ENCODE peak calls at places on chromosomes 13 and 19, in five cellular contexts. F is A549, K is K562, D is HepG2, Y is GM12878. M is an unnamed sample.
A peak's percentile ranks its signal among the peaks of the same experiment; 100 is the strongest.

GRCh38 chr19:45215391-45216191 is 29.6 kb downstream of the EXOC3L2 start:
- DNase-seq in Y (no peak), K (no peak), F (no peak), D (no peak), M (peak; percentile 60)

GRCh38 chr13:40271931-40272775 is 394.3 kb downstream of the FOXO1 start:
- DNase-seq in F (no peak), D (no peak), K (no peak), Y (no peak), M (peak; percentile 55)

GRCh38 chr19:51546107-51546649 is 14.7 kb upstream of the SIGLEC6 start:
- DNase-seq in D (no peak), F (no peak), Y (no peak), K (no peak), M (no peak)

GRCh38 chr13:38419312-38419873 is 69.7 kb downstream of the UFM1 start:
- DNase-seq in K (no peak), F (no peak), Y (peak; percentile 23), D (no peak), M (no peak)

GRCh38 chr19:17953316-17953801 is 13.5 kb upstream of the KCNN1 start:
- DNase-seq in K (no peak), F (no peak), Y (no peak), D (no peak), M (no peak)

GRCh38 chr19:11204943-11205349 is 7.6 kb upstream of the KANK2 start:
- DNase-seq in F (no peak), K (no peak), D (no peak), Y (peak; percentile 26), M (no peak)

GRCh38 chr19:28468701-28469459 is 744.1 kb downstream of the UQCRFS1 start:
- DNase-seq in F (no peak), K (no peak), Y (no peak), D (no peak), M (no peak)

GRCh38 chr13:61144301-61144700 is 271.3 kb downstream of the PCDH20 start:
- DNase-seq in D (no peak), Y (no peak), K (no peak), F (no peak), M (no peak)

GRCh38 chr13:89660752-89661151 is 1686.7 kb upstream of the MIR17HG start:
- DNase-seq in F (no peak), D (no peak), K (no peak), Y (no peak), M (no peak)

GRCh38 chr13:54841682-54842081 is 1813.1 kb downstream of the OLFM4 start:
- DNase-seq in F (no peak), D (no peak), K (no peak), Y (no peak), M (no peak)

GRCh38 chr13:33349996-33350826 is 64.7 kb upstream of the STARD13 start:
- DNase-seq in K (no peak), F (peak; percentile 7), Y (no peak), D (no peak), M (peak; percentile 49)

GRCh38 chr13:29099781-29100406 is 279.8 kb downstream of the MTUS2 start:
- DNase-seq in Y (no peak), D (no peak), F (no peak), K (no peak), M (no peak)

GRCh38 chr13:72651196-72651595 is 76.2 kb downstream of the MZT1 start:
- DNase-seq in F (no peak), D (peak; percentile 17), Y (no peak), K (no peak), M (no peak)

GRCh38 chr19:39372047-39372802 is 18.7 kb downstream of the PAF1 start:
- DNase-seq in D (no peak), Y (no peak), F (no peak), K (no peak), M (peak; percentile 75)

GRCh38 chr19:43642531-43642930 is 2.9 kb upstream of the CADM4 start:
- DNase-seq in F (no peak), K (no peak), Y (no peak), D (no peak), M (no peak)

GRCh38 chr19:47674548-47674947 is 38.7 kb upstream of the EHD2 start:
- DNase-seq in D (no peak), F (no peak), K (no peak), Y (no peak), M (no peak)

GRCh38 chr19:27974082-27974513 is 1238.9 kb downstream of the UQCRFS1 start:
- DNase-seq in F (peak; percentile 10), D (peak; percentile 2), Y (peak; percentile 25), K (peak; percentile 11), M (no peak)

GRCh38 chr19:55340784-55341147 is 1.1 kb downstream of the KMT5C start:
- DNase-seq in D (no peak), Y (no peak), K (peak; percentile 37), F (no peak), M (peak; percentile 17)

GRCh38 chr13:100214886-100215285 is 126.0 kb downstream of the PCCA start:
- DNase-seq in K (no peak), D (no peak), F (peak; percentile 28), Y (no peak), M (no peak)

GRCh38 chr13:72970956-72971355 is 87.8 kb upstream of the KLF5 start:
- DNase-seq in Y (no peak), K (no peak), F (no peak), D (no peak), M (no peak)

GRCh38 chr19:43727593-43727853 is 11.6 kb downstream of the IRGC start:
- DNase-seq in Y (no peak), K (no peak), D (no peak), F (no peak), M (no peak)

GRCh38 chr19:49149652-49150105 is 5.5 kb downstream of the HRC start:
- DNase-seq in K (peak; percentile 60), D (peak; percentile 76), F (peak; percentile 82), Y (no peak), M (peak; percentile 75)

GRCh38 chr13:25906211-25906661 is 145.6 kb downstream of the SHISA2 start:
- DNase-seq in F (no peak), Y (no peak), K (no peak), D (no peak), M (peak; percentile 16)

GRCh38 chr13:33087091-33087490 is 70.9 kb downstream of the KL start:
- DNase-seq in D (no peak), K (no peak), Y (no peak), F (no peak), M (no peak)

GRCh38 chr19:41323430-41324125 is 13.6 kb downstream of the CCDC97 start:
- DNase-seq in F (peak; percentile 93), K (peak; percentile 92), D (peak; percentile 87), Y (no peak), M (peak; percentile 98)

GRCh38 chr13:52659340-52659739 is 6.7 kb downstream of the SUGT1 start:
- DNase-seq in K (no peak), Y (no peak), F (no peak), D (no peak), M (no peak)

GRCh38 chr13:72698164-72698563 is 29.3 kb downstream of the MZT1 start:
- DNase-seq in Y (no peak), D (no peak), K (no peak), F (no peak), M (no peak)

GRCh38 chr19:28581468-28581770 is 631.5 kb downstream of the UQCRFS1 start:
- DNase-seq in D (no peak), K (no peak), Y (no peak), F (no peak), M (no peak)

GRCh38 chr19:14053500-14053899 is 8.4 kb downstream of the PALM3 start:
- DNase-seq in D (no peak), K (peak; percentile 5), F (no peak), Y (no peak), M (no peak)

GRCh38 chr13:50526771-50527567 is 316.5 kb downstream of the DLEU7 start:
- DNase-seq in D (no peak), F (no peak), Y (no peak), K (no peak), M (no peak)
- H3K4me1 ChIP-seq in D (peaks cover 19% of the 10 kb centered on the region), F (peaks cover 20% of the 10 kb centered on the region), Y (no peaks in the 10 kb centered on the region), K (peaks cover 4% of the 10 kb centered on the region), M (peaks cover 8% of the 10 kb centered on the region)

GRCh38 chr19:7872306-7873204 is 1.6 kb downstream of the PRR36 start:
- DNase-seq in Y (no peak), K (no peak), F (no peak), D (no peak), M (no peak)

GRCh38 chr19:7870571-7871279 is 3.5 kb downstream of the PRR36 start:
- DNase-seq in K (peak; percentile 91), F (no peak), D (peak; percentile 93), Y (no peak), M (peak; percentile 33)

GRCh38 chr19:7871280-7871529 is 3.0 kb downstream of the PRR36 start:
- DNase-seq in Y (no peak), F (peak; percentile 58), K (peak; percentile 74), D (no peak), M (no peak)

GRCh38 chr19:7869910-7870511 is 4.2 kb downstream of the PRR36 start:
- DNase-seq in D (peak; percentile 87), Y (no peak), K (peak; percentile 87), F (no peak), M (peak; percentile 33)

DNA sequence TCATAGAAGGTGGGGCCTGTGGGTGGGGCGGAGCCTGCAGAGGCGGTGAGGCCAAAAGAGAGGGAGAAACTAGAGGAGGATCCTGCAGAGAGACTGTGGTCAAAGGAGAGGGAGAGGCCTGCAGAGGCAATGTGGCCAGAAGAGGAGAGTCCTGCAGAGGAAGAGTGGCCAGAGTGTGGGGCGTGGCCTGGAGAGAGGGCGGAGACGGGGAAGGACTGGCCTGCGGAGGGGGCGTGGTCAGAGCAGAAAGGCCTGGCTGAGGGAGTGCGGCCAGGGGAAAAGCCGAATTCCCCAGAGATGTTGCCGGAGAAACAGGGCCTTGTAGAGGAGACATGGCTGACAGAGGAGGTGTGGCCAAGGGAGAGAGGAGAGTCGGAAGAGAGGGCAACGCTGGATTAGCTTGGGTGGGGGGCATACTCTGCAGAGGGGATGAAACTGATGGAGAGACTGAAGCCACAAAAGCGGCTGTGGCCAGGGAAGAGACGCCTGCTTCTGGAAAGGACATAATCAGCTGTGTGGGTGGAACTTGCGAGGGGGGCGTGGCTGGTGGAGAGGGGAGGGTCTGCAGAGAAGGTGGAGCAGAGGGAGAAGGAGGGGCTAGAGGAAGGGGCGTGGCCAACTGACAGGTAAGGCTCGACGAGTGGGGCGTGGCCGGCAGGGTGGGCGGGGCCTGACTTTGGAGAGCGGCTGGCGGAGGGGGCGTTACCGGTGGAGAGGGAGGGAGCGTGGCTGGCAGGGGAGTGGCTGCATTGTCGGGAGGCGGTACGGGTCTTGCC is 2.5 kb downstream of the PRR36 start:
- DNase-seq in K (peak; percentile 85), F (peak; percentile 60), Y (peak; percentile 38), D (peak; percentile 83), M (peak; percentile 71)
- H3K4me3 ChIP-seq in K (peak overlapping the region; percentile 45), F (peak overlapping the region; percentile 35), Y (no peak overlapping the region), D (peak overlapping the region; percentile 73), M (no peak overlapping the region)

DNA sequence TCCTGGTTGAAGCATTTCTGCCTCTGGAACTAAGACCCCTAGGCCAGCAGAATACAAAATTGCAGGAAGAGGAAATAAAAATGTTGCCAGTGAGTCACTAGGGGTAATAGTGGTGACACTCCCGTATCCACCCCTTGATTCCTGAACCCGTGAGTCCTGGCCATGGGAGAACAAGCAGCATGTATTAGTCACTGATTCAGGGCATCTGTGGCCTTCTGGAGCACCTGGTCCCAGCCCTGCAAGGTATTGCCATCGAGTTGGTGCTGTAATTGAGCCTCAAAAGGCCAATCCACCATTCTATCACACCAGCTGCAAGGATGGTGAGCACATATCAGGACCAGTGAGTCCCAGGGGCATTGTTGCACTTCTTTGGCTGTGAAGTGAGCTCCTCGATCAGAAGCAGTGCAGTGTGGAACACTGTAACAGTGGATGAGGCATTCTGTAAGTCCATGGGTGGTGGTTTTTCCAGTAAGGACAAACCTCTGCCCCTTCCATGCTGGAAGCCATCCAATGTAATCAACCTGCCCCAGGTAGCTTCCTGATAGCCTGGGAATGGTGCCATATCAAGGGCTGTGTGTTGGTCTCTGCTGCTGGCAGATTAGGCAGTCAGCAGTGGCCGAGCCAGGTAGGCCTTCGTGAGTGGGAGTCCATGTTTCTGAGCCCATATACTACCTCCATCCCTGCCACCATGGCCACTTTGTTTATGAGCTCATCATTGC is 39.6 kb downstream of the C1QTNF9 start:
- DNase-seq in K (no peak), F (no peak), D (no peak), Y (no peak), M (no peak)
- TF ChIP-seq MYC in K (no peak), F (no peak), D (no peak), Y (no peak), M (no peak)

GRCh38 chr19:19461671-19462622 is 53.4 kb downstream of the TSSK6 start:
- DNase-seq in F (no peak), K (peak; percentile 62), D (peak; percentile 65), Y (no peak), M (peak; percentile 49)
- H3K4me1 ChIP-seq in F (peaks cover 6% of the 10 kb centered on the region), K (peaks cover 59% of the 10 kb centered on the region), D (peaks cover 30% of the 10 kb centered on the region), Y (peaks cover 54% of the 10 kb centered on the region), M (peaks cover 67% of the 10 kb centered on the region)

M was measured in endothelial cell of umbilical vein.